ENCODE peak calls at places on chromosomes 6 and 20, in six cellular contexts. B, X, F, H, K and A are unnamed samples.

GRCh38 chr20:22525069-22525820 is 59.1 kb downstream of the FOXA2 start:
- DNase-seq in B (no peak), X (no peak), F (no peak), H (no peak), K (no peak), A (no peak)

GRCh38 chr20:46621492-46621891 is 29.8 kb downstream of the SLC13A3 start:
- DNase-seq in B (no peak), X (no peak), F (no peak), H (no peak), K (no peak), A (peak)

GRCh38 chr6:134379086-134379485 is 61.2 kb upstream of the SGK1 start:
- DNase-seq in B (no peak), X (peak), F (no peak), H (no peak), K (no peak), A (no peak)

GRCh38 chr6:47690209-47690608 is 8.2 kb upstream of the ADGRF4 start:
- DNase-seq in B (no peak), X (no peak), F (no peak), H (no peak), K (no peak), A (no peak)

GRCh38 chr6:34656378-34657036 is 40.1 kb downstream of the ILRUN start:
- DNase-seq in B (no peak), X (no peak), F (no peak), H (peak), K (peak), A (peak)

GRCh38 chr20:47354388-47354709 is 2.1 kb downstream of the ZMYND8 start:
- DNase-seq in B (no peak), X (no peak), F (no peak), H (no peak), K (no peak), A (no peak)

GRCh38 chr6:17021539-17021889 is 80.3 kb upstream of the STMND1 start:
- DNase-seq in B (no peak), X (no peak), F (no peak), H (no peak), K (no peak), A (no peak)

GRCh38 chr6:47180633-47181032 is 129.1 kb downstream of the TNFRSF21 start:
- DNase-seq in B (no peak), X (peak), F (no peak), H (no peak), K (no peak), A (peak)

GRCh38 chr6:17504005-17504404 is 96.1 kb upstream of the FAM8A1 start:
- DNase-seq in B (no peak), X (no peak), F (no peak), H (no peak), K (no peak), A (no peak)

GRCh38 chr20:16576219-16576618 is 3.0 kb upstream of the KIF16B start:
- DNase-seq in B (no peak), X (no peak), F (no peak), H (no peak), K (no peak), A (no peak)

GRCh38 chr6:150928882-150929281 is 63.4 kb downstream of the MTHFD1L start:
- DNase-seq in B (no peak), X (no peak), F (no peak), H (no peak), K (no peak), A (no peak)

GRCh38 chr6:42375905-42376304 is 75.8 kb downstream of the TRERF1 start:
- DNase-seq in B (no peak), X (no peak), F (no peak), H (no peak), K (no peak), A (no peak)

GRCh38 chr20:63092660-63093215 is 86.0 kb upstream of the BHLHE23 start:
- DNase-seq in B (no peak), X (no peak), F (no peak), H (peak), K (peak), A (no peak)